ENCODE peak calls at places on chromosome 17, in six cellular contexts. T is natural killer cell, C is stomach, A is adrenal gland, O is cardiac muscle cell, M is body of pancreas. F is an unnamed sample.

GRCh38 chr17:282000-282911 is 70.4 kb downstream of the RPH3AL start:
- DNase-seq in T (no peak), C (no peak), A (peak), O (no peak), M (no peak), F (no peak)

GRCh38 chr17:20264996-20265395 is 202.3 kb downstream of the LGALS9B start:
- DNase-seq in T (no peak), C (no peak), A (no peak), O (no peak), M (no peak), F (no peak)

GRCh38 chr17:34527908-34528470 is 51.4 kb upstream of the TMEM132E start:
- DNase-seq in T (no peak), C (no peak), A (no peak), O (no peak), M (no peak), F (no peak)

GRCh38 chr17:29698837-29699236 is 76.1 kb upstream of the CORO6 start:
- DNase-seq in T (no peak), C (no peak), A (no peak), O (no peak), M (no peak), F (no peak)

GRCh38 chr17:13010959-13011358 is 6.9 kb downstream of the ELAC2 start:
- DNase-seq in T (no peak), C (no peak), A (no peak), O (no peak), M (no peak), F (no peak)

GRCh38 chr17:21171970-21172510 is 41.9 kb downstream of the TMEM11 start:
- DNase-seq in T (no peak), C (no peak), A (peak), O (no peak), M (no peak), F (no peak)

GRCh38 chr17:40071720-40072480 is 9.1 kb downstream of the THRA start:
- DNase-seq in T (no peak), C (peak), A (peak), O (peak), M (peak), F (no peak)

GRCh38 chr17:4887581-4887980 is 11.8 kb upstream of the C17orf107 start:
- DNase-seq in T (no peak), C (no peak), A (no peak), O (no peak), M (no peak), F (no peak)

GRCh38 chr17:46191332-46192210 is 1.7 kb downstream of the KANSL1 start:
- DNase-seq in T (no peak), C (no peak), A (peak), O (peak), M (no peak), F (no peak)

GRCh38 chr17:65698381-65699061 is 137.1 kb upstream of the AXIN2 start:
- DNase-seq in T (no peak), C (no peak), A (no peak), O (peak), M (peak), F (no peak)

GRCh38 chr17:39863918-39864746 is at the start of gene IKZF3:
- DNase-seq in T (peak), C (peak), A (peak), O (peak), M (peak), F (peak)

GRCh38 chr17:50918071-50918932 is 52.1 kb upstream of the TOB1 start:
- DNase-seq in T (no peak), C (peak), A (no peak), O (no peak), M (no peak), F (no peak)

GRCh38 chr17:7313890-7314718 is 1.1 kb downstream of the GPS2 start:
- DNase-seq in T (peak), C (no peak), A (no peak), O (no peak), M (no peak), F (no peak)

GRCh38 chr17:3794890-3795757 is 5.9 kb downstream of the ITGAE start:
- DNase-seq in T (peak), C (no peak), A (no peak), O (no peak), M (no peak), F (no peak)

GRCh38 chr17:7959503-7960253 is 27.7 kb downstream of the CNTROB start:
- DNase-seq in T (no peak), C (no peak), A (no peak), O (peak), M (no peak), F (no peak)

GRCh38 chr17:4708436-4708835 is 2.0 kb upstream of the ARRB2 start:
- DNase-seq in T (no peak), C (no peak), A (no peak), O (no peak), M (peak), F (no peak)

GRCh38 chr17:14103821-14104220 is 34.5 kb downstream of the COX10 start:
- DNase-seq in T (no peak), C (no peak), A (no peak), O (no peak), M (no peak), F (no peak)

GRCh38 chr17:55444471-55445441 is 23.1 kb upstream of the MMD start:
- DNase-seq in T (no peak), C (no peak), A (no peak), O (no peak), M (peak), F (no peak)

GRCh38 chr17:50865060-50865867 is 890 bp downstream of the TOB1 start:
- DNase-seq in T (peak), C (peak), A (peak), O (peak), M (peak), F (peak)

GRCh38 chr17:2123467-2124251 is 68.8 kb downstream of the HIC1 start:
- DNase-seq in T (peak), C (no peak), A (peak), O (peak), M (peak), F (no peak)

GRCh38 chr17:37081287-37081686 is 132.5 kb downstream of the AATF start:
- DNase-seq in T (no peak), C (no peak), A (no peak), O (peak), M (no peak), F (no peak)

GRCh38 chr17:67248291-67248690 is 3.3 kb upstream of the HELZ start:
- DNase-seq in T (peak), C (no peak), A (peak), O (no peak), M (no peak), F (no peak)

GRCh38 chr17:38717139-38717745 is 12.2 kb downstream of the MLLT6 start:
- DNase-seq in T (no peak), C (no peak), A (no peak), O (no peak), M (no peak), F (no peak)

GRCh38 chr17:13311301-13311700 is 290.4 kb downstream of the HS3ST3A1 start:
- DNase-seq in T (no peak), C (no peak), A (no peak), O (peak), M (no peak), F (no peak)

GRCh38 chr17:40514013-40514875 is 12.8 kb upstream of the TNS4 start:
- DNase-seq in T (no peak), C (no peak), A (no peak), O (no peak), M (no peak), F (no peak)

GRCh38 chr17:46929413-46929812 is 6.5 kb downstream of the GOSR2 start:
- DNase-seq in T (no peak), C (no peak), A (no peak), O (no peak), M (no peak), F (no peak)

GRCh38 chr17:77107506-77108433 is 33.0 kb upstream of the SEC14L1 start:
- DNase-seq in T (no peak), C (no peak), A (no peak), O (peak), M (no peak), F (no peak)

GRCh38 chr17:63431939-63432804 is 13.9 kb downstream of the CYB561 start:
- DNase-seq in T (no peak), C (no peak), A (no peak), O (peak), M (no peak), F (no peak)

GRCh38 chr17:7588553-7589203 is 1.2 kb downstream of the SOX15 start:
- DNase-seq in T (no peak), C (no peak), A (no peak), O (no peak), M (no peak), F (no peak)

GRCh38 chr17:1551741-1552140 is 10.9 kb downstream of the PITPNA start:
- DNase-seq in T (no peak), C (no peak), A (no peak), O (no peak), M (no peak), F (no peak)

GRCh38 chr17:57767561-57767960 is 22.5 kb upstream of the CCDC182 start:
- DNase-seq in T (no peak), C (no peak), A (no peak), O (no peak), M (no peak), F (no peak)

GRCh38 chr17:58539703-58540102 is 25.3 kb upstream of the MTMR4 start:
- DNase-seq in T (no peak), C (no peak), A (no peak), O (no peak), M (no peak), F (no peak)

GRCh38 chr17:76369804-76370203 is 14.6 kb upstream of the SPHK1 start:
- DNase-seq in T (no peak), C (no peak), A (no peak), O (no peak), M (no peak), F (no peak)

GRCh38 chr17:72602517-72603345 is 481.9 kb downstream of the SOX9 start:
- DNase-seq in T (no peak), C (peak), A (no peak), O (peak), M (peak), F (no peak)

GRCh38 chr17:61634942-61635538 is 44.0 kb upstream of the NACA2 start:
- DNase-seq in T (no peak), C (no peak), A (no peak), O (no peak), M (no peak), F (no peak)
- TF ChIP-seq CTCF in T (no peak), C (no peak), A (no peak), O (no peak), M (no peak), F (no peak)

DNA sequence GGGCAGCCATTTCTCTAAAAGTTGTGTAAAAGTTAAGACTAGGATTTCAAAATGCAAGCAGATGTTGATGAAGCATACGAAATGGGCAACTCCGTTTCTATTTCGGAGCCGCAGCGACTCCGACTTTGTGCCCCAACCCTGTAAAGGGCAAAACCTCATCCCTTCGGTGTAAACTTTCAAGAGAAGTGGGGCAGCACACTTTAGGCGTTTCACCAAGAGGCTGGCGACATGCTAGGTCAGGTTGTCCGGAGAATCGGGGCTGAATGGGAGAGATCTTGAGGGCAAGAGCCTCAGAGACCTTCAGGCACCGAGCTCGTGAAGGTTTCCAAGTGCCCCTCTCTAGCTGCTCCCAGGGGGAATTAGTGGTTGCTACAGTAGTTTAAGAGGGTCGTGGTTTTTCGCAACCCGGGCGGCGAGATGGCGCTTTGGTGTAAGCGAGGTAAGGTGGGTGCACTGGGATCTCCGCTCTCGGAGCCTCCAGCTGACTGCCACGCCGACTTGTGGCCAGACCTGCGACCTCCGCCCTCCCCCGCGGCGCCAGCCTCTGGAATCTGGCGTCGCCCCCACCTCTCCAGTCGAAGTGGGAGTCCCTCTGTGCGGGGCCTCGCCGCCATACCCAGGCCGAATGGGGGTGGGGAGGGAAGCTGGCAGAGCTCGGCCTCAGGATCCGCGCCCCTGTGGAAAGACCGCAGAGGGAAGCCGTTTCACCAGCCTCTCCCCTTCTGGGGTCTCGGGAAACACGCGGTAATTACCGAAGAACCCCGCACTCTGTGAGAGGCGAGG is 979 bp upstream of the HEXIM2 start:
- DNase-seq in T (no peak), C (peak), A (peak), O (peak), M (peak), F (peak)
- TF ChIP-seq CTCF in T (no peak), C (no peak), A (no peak), O (no peak), M (peak), F (peak)

DNA sequence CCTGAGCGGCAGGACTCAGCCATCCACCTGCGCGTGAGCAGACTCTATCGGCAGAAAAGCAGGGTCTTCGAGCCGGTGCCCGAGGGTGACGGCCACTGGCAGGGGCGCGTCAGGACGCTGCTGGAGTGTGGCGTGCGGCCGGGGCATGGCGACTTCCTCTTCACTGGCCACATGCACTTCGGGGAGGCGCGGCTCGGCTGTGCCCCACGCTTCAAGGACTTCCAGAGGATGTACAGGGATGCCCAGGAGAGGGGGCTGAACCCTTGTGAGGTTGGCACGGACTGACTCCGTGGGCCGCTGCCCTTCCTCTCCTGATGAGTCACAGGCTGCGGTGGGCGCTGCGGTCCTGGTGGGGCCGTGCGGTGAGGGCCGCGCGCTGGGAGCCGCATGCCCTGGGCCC is 14.9 kb downstream of the METRNL start:
- DNase-seq in T (no peak), C (no peak), A (no peak), O (no peak), M (no peak), F (no peak)
- TF ChIP-seq CTCF in T (no peak), C (no peak), A (no peak), O (no peak), M (no peak), F (no peak)

DNA sequence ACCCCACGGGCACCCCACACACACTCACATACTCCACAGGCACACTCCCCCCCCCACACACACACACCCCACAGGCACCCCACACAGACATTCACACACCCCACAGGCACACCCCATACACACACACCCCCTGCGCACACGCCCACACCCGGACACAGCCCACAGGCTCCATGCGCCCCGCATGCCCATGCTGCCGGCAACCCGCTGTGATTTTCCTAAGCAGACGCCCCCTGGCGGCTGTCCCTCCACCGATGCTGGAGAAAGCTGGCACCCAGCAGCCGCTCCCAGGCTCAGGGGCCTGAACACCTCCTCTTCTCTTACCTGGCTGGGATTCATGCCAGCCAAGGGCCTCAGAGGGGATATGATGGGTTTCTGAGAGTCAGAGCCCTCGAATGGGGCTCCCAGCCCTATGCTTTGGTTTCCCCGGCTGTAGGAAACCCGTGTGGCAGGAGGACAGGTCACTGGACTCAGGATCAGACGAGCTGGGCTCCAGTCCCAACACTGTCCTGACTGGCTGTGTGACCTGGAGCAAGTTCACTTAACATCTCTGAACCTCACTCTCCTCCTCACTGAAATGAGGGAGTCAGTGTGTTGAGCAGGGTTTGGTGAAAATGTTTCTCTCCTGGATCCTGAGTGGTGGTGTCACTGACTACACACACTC is 19.6 kb upstream of the TNFRSF13B start:
- DNase-seq in T (peak), C (peak), A (peak), O (peak), M (peak), F (peak)
- TF ChIP-seq CTCF in T (peak), C (peak), A (peak), O (peak), M (peak), F (peak)

DNA sequence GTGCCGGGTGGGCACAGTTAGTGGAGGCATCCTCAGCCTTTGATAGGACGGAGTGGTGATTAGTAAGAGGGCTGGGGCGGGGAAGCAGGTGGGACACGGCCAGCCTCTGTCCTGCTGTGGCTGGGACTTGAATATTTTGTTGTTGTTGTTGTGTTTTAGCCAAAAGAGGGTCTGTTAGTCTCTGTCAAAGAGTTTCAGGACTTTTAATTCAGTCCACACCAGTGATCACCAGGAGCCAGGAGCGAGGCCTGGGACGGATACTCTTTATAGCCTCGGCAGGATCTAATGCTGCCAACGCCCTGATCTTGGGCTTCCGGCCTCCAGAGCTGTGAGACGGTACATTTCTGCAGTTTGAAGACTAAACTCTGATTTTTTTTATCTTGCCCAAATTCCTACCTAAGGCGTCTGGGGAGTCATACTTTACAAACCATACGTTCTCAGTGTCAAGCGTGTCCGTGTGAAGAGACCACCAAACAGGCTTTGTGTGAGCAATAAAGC is 2.9 kb upstream of the RNF213 start:
- DNase-seq in T (no peak), C (no peak), A (no peak), O (no peak), M (no peak), F (no peak)
- TF ChIP-seq CTCF in T (no peak), C (no peak), A (no peak), O (no peak), M (no peak), F (no peak)

DNA sequence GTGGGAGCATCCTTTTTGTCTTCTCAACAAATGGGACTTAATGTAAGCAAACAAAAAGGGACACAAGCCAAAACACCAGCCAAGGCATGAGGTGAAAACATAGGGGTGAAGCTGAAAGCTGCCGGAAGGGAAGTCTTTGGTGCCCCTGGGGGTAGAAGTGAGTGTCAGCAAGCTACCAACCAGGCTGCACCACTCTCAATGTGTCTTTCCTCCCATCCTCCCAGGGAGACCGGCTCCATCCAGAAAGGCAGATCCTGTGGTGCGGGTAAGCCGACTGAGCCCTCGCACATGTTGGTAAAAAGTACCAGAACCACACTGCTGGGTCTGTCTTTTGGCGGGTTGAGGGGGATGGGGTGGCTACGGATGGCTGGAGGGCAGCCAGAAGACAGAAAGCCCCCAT is 52.0 kb upstream of the SREBF1 start:
- DNase-seq in T (no peak), C (no peak), A (no peak), O (no peak), M (no peak), F (no peak)
- TF ChIP-seq CTCF in T (no peak), C (no peak), A (no peak), O (no peak), M (no peak), F (peak)

DNA sequence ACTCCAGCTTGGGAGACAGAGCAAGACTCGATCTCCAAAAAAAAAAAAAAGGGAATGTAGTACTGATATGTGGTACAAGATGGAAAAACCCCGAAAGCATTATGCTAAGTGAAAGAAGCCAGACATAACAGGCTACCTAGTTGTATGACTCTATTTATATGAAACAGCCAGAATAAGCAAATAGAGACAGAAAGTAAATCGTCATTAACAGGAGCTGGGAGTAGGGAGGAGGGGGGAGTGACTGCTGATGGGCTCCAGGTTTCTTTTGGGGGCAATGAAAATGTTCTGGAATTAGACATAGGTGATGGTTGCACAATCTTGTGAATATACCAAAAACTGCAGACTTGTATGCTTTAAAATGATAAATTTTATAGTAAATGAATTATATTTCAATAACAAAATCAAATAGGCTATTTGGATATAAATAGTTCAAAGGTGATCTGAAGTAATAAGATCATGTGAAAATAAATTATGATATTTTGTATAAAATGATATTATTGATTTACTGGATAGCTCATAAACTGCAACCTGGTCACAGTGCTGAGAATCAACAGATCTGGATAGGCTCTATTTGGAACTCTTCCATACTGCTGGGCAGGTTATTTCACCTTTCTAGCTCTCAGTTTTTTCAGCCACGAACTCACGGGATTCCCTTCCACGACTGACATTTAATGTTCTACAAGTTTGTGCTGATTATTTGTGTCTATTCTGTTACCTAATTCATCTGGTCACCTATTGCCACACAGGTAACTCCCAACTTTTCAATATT is 27.1 kb downstream of the ZNF652 start:
- DNase-seq in T (no peak), C (no peak), A (no peak), O (no peak), M (no peak), F (no peak)
- TF ChIP-seq CTCF in T (no peak), C (no peak), A (no peak), O (no peak), M (no peak), F (no peak)